ENCODE peak calls at places on chromosomes 3 and 15, in ten cellular contexts. One of them, this sample, is unnamed.

GRCh38 chr3:25604107-25604805 is 60.5 kb downstream of the TOP2B start:
- DNase-seq in esophagus squamous epithelium: no peak
- DNase-seq in body of pancreas: no peak
- DNase-seq in transverse colon: no peak
- DNase-seq in PC-3: peak; percentile 37
- DNase-seq in naive thymus-derived CD4-positive, alpha-beta T cell: no peak
- DNase-seq in spleen: no peak
- DNase-seq in lower lobe of right lung: no peak
- DNase-seq in uterus: no peak
- DNase-seq in mammary epithelial cell: peak; percentile 71
- DNase-seq in this sample: no peak

GRCh38 chr3:129938140-129938930 is 36.2 kb upstream of the TRH start:
- DNase-seq in esophagus squamous epithelium: no peak
- DNase-seq in body of pancreas: no peak
- DNase-seq in transverse colon: no peak
- DNase-seq in PC-3: no peak
- DNase-seq in naive thymus-derived CD4-positive, alpha-beta T cell: no peak
- DNase-seq in spleen: no peak
- DNase-seq in lower lobe of right lung: no peak
- DNase-seq in uterus: no peak
- DNase-seq in mammary epithelial cell: no peak
- DNase-seq in this sample: no peak

GRCh38 chr3:58470363-58471024 is 21.4 kb upstream of the KCTD6 start:
- DNase-seq in esophagus squamous epithelium: no peak
- DNase-seq in body of pancreas: no peak
- DNase-seq in transverse colon: no peak
- DNase-seq in PC-3: no peak
- DNase-seq in naive thymus-derived CD4-positive, alpha-beta T cell: no peak
- DNase-seq in spleen: no peak
- DNase-seq in lower lobe of right lung: no peak
- DNase-seq in uterus: no peak
- DNase-seq in mammary epithelial cell: no peak
- DNase-seq in this sample: no peak

GRCh38 chr3:43062040-43062555 is 43.8 kb downstream of the POMGNT2 start:
- DNase-seq in esophagus squamous epithelium: no peak
- DNase-seq in body of pancreas: no peak
- DNase-seq in transverse colon: no peak
- DNase-seq in PC-3: no peak
- DNase-seq in naive thymus-derived CD4-positive, alpha-beta T cell: no peak
- DNase-seq in spleen: no peak
- DNase-seq in lower lobe of right lung: no peak
- DNase-seq in uterus: no peak
- DNase-seq in mammary epithelial cell: no peak
- DNase-seq in this sample: no peak

GRCh38 chr3:17070560-17070959 is 185.8 kb downstream of the PLCL2 start:
- DNase-seq in esophagus squamous epithelium: no peak
- DNase-seq in body of pancreas: no peak
- DNase-seq in transverse colon: peak; percentile 44
- DNase-seq in PC-3: peak; percentile 87
- DNase-seq in naive thymus-derived CD4-positive, alpha-beta T cell: no peak
- DNase-seq in spleen: no peak
- DNase-seq in lower lobe of right lung: no peak
- DNase-seq in uterus: no peak
- DNase-seq in mammary epithelial cell: no peak
- DNase-seq in this sample: no peak

GRCh38 chr3:146953523-146954125 is 348.5 kb upstream of the PLSCR5 start:
- DNase-seq in esophagus squamous epithelium: no peak
- DNase-seq in body of pancreas: no peak
- DNase-seq in transverse colon: no peak
- DNase-seq in PC-3: no peak
- DNase-seq in naive thymus-derived CD4-positive, alpha-beta T cell: no peak
- DNase-seq in spleen: no peak
- DNase-seq in lower lobe of right lung: no peak
- DNase-seq in uterus: no peak
- DNase-seq in mammary epithelial cell: no peak
- DNase-seq in this sample: no peak

GRCh38 chr15:81939604-81940440 is 106.0 kb downstream of the MEX3B start:
- DNase-seq in esophagus squamous epithelium: no peak
- DNase-seq in body of pancreas: no peak
- DNase-seq in transverse colon: no peak
- DNase-seq in PC-3: peak; percentile 84
- DNase-seq in naive thymus-derived CD4-positive, alpha-beta T cell: no peak
- DNase-seq in spleen: no peak
- DNase-seq in lower lobe of right lung: no peak
- DNase-seq in uterus: no peak
- DNase-seq in mammary epithelial cell: peak; percentile 53
- DNase-seq in this sample: no peak

GRCh38 chr3:111012388-111013248 is 59.0 kb upstream of the NECTIN3 start:
- DNase-seq in esophagus squamous epithelium: no peak
- DNase-seq in body of pancreas: no peak
- DNase-seq in transverse colon: no peak
- DNase-seq in PC-3: peak; percentile 60
- DNase-seq in naive thymus-derived CD4-positive, alpha-beta T cell: no peak
- DNase-seq in spleen: no peak
- DNase-seq in lower lobe of right lung: no peak
- DNase-seq in uterus: no peak
- DNase-seq in mammary epithelial cell: peak; percentile 31
- DNase-seq in this sample: no peak

DNA sequence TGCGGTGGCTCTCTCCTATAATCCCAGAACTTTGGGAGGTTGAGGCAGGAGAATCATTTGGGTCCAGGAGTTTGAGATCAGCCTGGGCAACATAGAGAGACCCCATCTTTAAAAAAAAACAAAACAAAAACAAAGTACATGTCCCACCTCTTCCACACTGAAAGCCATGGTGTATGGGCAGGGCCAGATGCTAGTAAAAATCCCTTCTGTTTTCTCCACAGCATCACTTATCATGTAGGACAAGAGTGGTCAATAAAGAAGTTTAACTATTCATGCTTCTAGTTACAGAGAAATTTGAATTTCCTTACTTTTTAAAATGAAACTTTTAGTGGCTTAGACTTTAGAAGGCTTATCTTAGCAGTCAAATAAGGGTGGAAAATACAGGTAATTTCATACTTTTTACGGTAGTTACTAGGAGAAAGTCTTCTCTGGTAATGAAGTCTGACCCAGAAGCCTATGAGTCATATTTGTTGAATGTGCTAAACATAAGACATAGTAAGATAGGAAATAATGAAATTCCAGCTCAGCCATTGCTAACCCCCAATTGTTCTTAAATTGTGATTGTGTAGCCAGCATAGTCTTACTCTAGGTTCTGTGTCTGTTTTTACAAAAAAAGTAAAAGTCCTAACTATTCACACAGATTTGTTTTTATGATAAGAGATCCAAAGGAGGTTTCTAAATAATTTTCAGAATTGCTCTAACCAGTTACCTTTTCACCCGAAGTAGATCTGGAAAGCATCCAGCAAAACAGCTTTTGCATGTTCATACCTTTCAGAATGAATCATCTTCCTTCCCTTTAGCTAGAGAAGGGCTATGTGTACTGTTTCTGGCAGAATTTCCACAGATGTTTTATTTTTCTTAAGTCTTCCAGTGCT is 16.4 kb upstream of the ZNF609 start:
- DNase-seq in esophagus squamous epithelium: no peak
- DNase-seq in body of pancreas: no peak
- DNase-seq in transverse colon: no peak
- DNase-seq in PC-3: peak; percentile 91
- DNase-seq in naive thymus-derived CD4-positive, alpha-beta T cell: peak; percentile 32
- DNase-seq in spleen: no peak
- DNase-seq in lower lobe of right lung: no peak
- DNase-seq in uterus: peak; percentile 36
- DNase-seq in mammary epithelial cell: peak; percentile 87
- DNase-seq in this sample: no peak
- H3K27ac ChIP-seq in esophagus squamous epithelium: peak overlapping the region; percentile 45
- H3K27ac ChIP-seq in body of pancreas: peak overlapping the region; percentile 74
- H3K27ac ChIP-seq in transverse colon: peak overlapping the region; percentile 9
- H3K27ac ChIP-seq in PC-3: peak overlapping the region; percentile 55
- H3K27ac ChIP-seq in naive thymus-derived CD4-positive, alpha-beta T cell: peak overlapping the region; percentile 37
- H3K27ac ChIP-seq in spleen: no peak overlapping the region
- H3K27ac ChIP-seq in lower lobe of right lung: peak overlapping the region; percentile 8
- H3K27ac ChIP-seq in uterus: peak overlapping the region; percentile 84
- H3K27ac ChIP-seq in mammary epithelial cell: peak overlapping the region; percentile 78
- H3K27ac ChIP-seq in this sample: peak overlapping the region; percentile 10

GRCh38 chr15:74847462-74847861 is 4.5 kb upstream of the ULK3 start:
- DNase-seq in esophagus squamous epithelium: no peak
- DNase-seq in body of pancreas: no peak
- DNase-seq in transverse colon: no peak
- DNase-seq in PC-3: no peak
- DNase-seq in naive thymus-derived CD4-positive, alpha-beta T cell: no peak
- DNase-seq in spleen: no peak
- DNase-seq in lower lobe of right lung: no peak
- DNase-seq in uterus: no peak
- DNase-seq in mammary epithelial cell: no peak
- DNase-seq in this sample: no peak

GRCh38 chr15:74844319-74845207 is 1.6 kb upstream of the ULK3 start:
- DNase-seq in esophagus squamous epithelium: no peak
- DNase-seq in body of pancreas: no peak
- DNase-seq in transverse colon: no peak
- DNase-seq in PC-3: no peak
- DNase-seq in naive thymus-derived CD4-positive, alpha-beta T cell: no peak
- DNase-seq in spleen: no peak
- DNase-seq in lower lobe of right lung: no peak
- DNase-seq in uterus: no peak
- DNase-seq in mammary epithelial cell: no peak
- DNase-seq in this sample: no peak

GRCh38 chr15:74843891-74844299 is 939 bp upstream of the ULK3 start:
- DNase-seq in esophagus squamous epithelium: no peak
- DNase-seq in body of pancreas: no peak
- DNase-seq in transverse colon: no peak
- DNase-seq in PC-3: no peak
- DNase-seq in naive thymus-derived CD4-positive, alpha-beta T cell: no peak
- DNase-seq in spleen: no peak
- DNase-seq in lower lobe of right lung: no peak
- DNase-seq in uterus: peak; percentile 22
- DNase-seq in mammary epithelial cell: no peak
- DNase-seq in this sample: peak; percentile 9

GRCh38 chr15:74845208-74845568 is 2.2 kb upstream of the ULK3 start:
- DNase-seq in esophagus squamous epithelium: no peak
- DNase-seq in body of pancreas: no peak
- DNase-seq in transverse colon: no peak
- DNase-seq in PC-3: no peak
- DNase-seq in naive thymus-derived CD4-positive, alpha-beta T cell: peak; percentile 33
- DNase-seq in spleen: peak; percentile 86
- DNase-seq in lower lobe of right lung: no peak
- DNase-seq in uterus: no peak
- DNase-seq in mammary epithelial cell: no peak
- DNase-seq in this sample: no peak

GRCh38 chr15:74845581-74845980 is 2.6 kb upstream of the ULK3 start:
- DNase-seq in esophagus squamous epithelium: no peak
- DNase-seq in body of pancreas: no peak
- DNase-seq in transverse colon: no peak
- DNase-seq in PC-3: no peak
- DNase-seq in naive thymus-derived CD4-positive, alpha-beta T cell: no peak
- DNase-seq in spleen: no peak
- DNase-seq in lower lobe of right lung: no peak
- DNase-seq in uterus: no peak
- DNase-seq in mammary epithelial cell: no peak
- DNase-seq in this sample: no peak
- H3K36me3 ChIP-seq in esophagus squamous epithelium: peaks cover 24% of the 10 kb centered on the region
- H3K36me3 ChIP-seq in body of pancreas: peaks cover 11% of the 10 kb centered on the region
- H3K36me3 ChIP-seq in transverse colon: no peaks in the 10 kb centered on the region
- H3K36me3 ChIP-seq in PC-3: no peaks in the 10 kb centered on the region
- H3K36me3 ChIP-seq in naive thymus-derived CD4-positive, alpha-beta T cell: no peaks in the 10 kb centered on the region
- H3K36me3 ChIP-seq in spleen: peaks cover 41% of the 10 kb centered on the region
- H3K36me3 ChIP-seq in lower lobe of right lung: peaks cover 59% of the 10 kb centered on the region
- H3K36me3 ChIP-seq in uterus: no peaks in the 10 kb centered on the region
- H3K36me3 ChIP-seq in mammary epithelial cell: peaks cover 21% of the 10 kb centered on the region
- H3K36me3 ChIP-seq in this sample: peaks cover 34% of the 10 kb centered on the region

GRCh38 chr3:135450985-135451384 is 514.5 kb upstream of the PPP2R3A start:
- DNase-seq in esophagus squamous epithelium: no peak
- DNase-seq in body of pancreas: no peak
- DNase-seq in transverse colon: no peak
- DNase-seq in PC-3: no peak
- DNase-seq in naive thymus-derived CD4-positive, alpha-beta T cell: no peak
- DNase-seq in spleen: no peak
- DNase-seq in lower lobe of right lung: no peak
- DNase-seq in uterus: no peak
- DNase-seq in mammary epithelial cell: no peak
- DNase-seq in this sample: no peak

GRCh38 chr3:135448520-135448919 is 517.0 kb upstream of the PPP2R3A start:
- DNase-seq in esophagus squamous epithelium: no peak
- DNase-seq in body of pancreas: no peak
- DNase-seq in transverse colon: no peak
- DNase-seq in PC-3: no peak
- DNase-seq in naive thymus-derived CD4-positive, alpha-beta T cell: no peak
- DNase-seq in spleen: no peak
- DNase-seq in lower lobe of right lung: no peak
- DNase-seq in uterus: no peak
- DNase-seq in mammary epithelial cell: no peak
- DNase-seq in this sample: no peak

GRCh38 chr3:135444058-135444457 is 521.5 kb upstream of the PPP2R3A start:
- DNase-seq in esophagus squamous epithelium: no peak
- DNase-seq in body of pancreas: no peak
- DNase-seq in transverse colon: no peak
- DNase-seq in PC-3: no peak
- DNase-seq in naive thymus-derived CD4-positive, alpha-beta T cell: no peak
- DNase-seq in spleen: no peak
- DNase-seq in lower lobe of right lung: no peak
- DNase-seq in uterus: no peak
- DNase-seq in mammary epithelial cell: no peak
- DNase-seq in this sample: no peak

GRCh38 chr3:135449046-135449445 is 516.5 kb upstream of the PPP2R3A start:
- DNase-seq in esophagus squamous epithelium: no peak
- DNase-seq in body of pancreas: no peak
- DNase-seq in transverse colon: no peak
- DNase-seq in PC-3: no peak
- DNase-seq in naive thymus-derived CD4-positive, alpha-beta T cell: no peak
- DNase-seq in spleen: no peak
- DNase-seq in lower lobe of right lung: no peak
- DNase-seq in uterus: no peak
- DNase-seq in mammary epithelial cell: no peak
- DNase-seq in this sample: no peak

DNA sequence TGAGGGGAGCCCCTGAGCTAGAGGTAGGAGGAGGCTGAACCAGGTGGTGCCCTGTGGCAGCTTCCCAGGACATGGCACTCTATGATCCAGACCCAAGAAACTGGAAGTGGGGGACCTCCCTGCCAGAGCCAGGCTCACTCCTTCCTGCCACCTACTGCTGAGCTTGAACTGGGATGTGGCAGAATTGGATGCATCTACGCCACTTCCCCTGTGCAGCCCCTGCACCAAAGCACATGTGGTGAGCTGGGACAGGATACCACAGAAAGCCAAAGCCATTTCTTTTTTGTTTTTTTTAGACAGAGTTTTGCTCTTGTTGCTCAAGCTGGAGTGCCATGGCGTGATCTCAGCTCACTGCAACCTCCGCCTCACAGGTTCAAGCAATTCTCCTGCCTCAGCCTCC is 518.0 kb upstream of the PPP2R3A start:
- DNase-seq in esophagus squamous epithelium: no peak
- DNase-seq in body of pancreas: no peak
- DNase-seq in transverse colon: no peak
- DNase-seq in PC-3: no peak
- DNase-seq in naive thymus-derived CD4-positive, alpha-beta T cell: no peak
- DNase-seq in spleen: no peak
- DNase-seq in lower lobe of right lung: no peak
- DNase-seq in uterus: no peak
- DNase-seq in mammary epithelial cell: no peak
- DNase-seq in this sample: no peak
- H3K4me3 ChIP-seq in esophagus squamous epithelium: no peak overlapping the region
- H3K4me3 ChIP-seq in body of pancreas: no peak overlapping the region
- H3K4me3 ChIP-seq in transverse colon: no peak overlapping the region
- H3K4me3 ChIP-seq in PC-3: no peak overlapping the region
- H3K4me3 ChIP-seq in naive thymus-derived CD4-positive, alpha-beta T cell: no peak overlapping the region
- H3K4me3 ChIP-seq in spleen: no peak overlapping the region
- H3K4me3 ChIP-seq in lower lobe of right lung: no peak overlapping the region
- H3K4me3 ChIP-seq in uterus: no peak overlapping the region
- H3K4me3 ChIP-seq in mammary epithelial cell: no peak overlapping the region
- H3K4me3 ChIP-seq in this sample: no peak overlapping the region

GRCh38 chr15:60165111-60165510 is 161.0 kb downstream of the FOXB1 start:
- DNase-seq in esophagus squamous epithelium: no peak
- DNase-seq in body of pancreas: no peak
- DNase-seq in transverse colon: no peak
- DNase-seq in PC-3: no peak
- DNase-seq in naive thymus-derived CD4-positive, alpha-beta T cell: no peak
- DNase-seq in spleen: no peak
- DNase-seq in lower lobe of right lung: no peak
- DNase-seq in uterus: no peak
- DNase-seq in mammary epithelial cell: no peak
- DNase-seq in this sample: no peak

GRCh38 chr15:60162251-60162650 is 158.1 kb downstream of the FOXB1 start:
- DNase-seq in esophagus squamous epithelium: no peak
- DNase-seq in body of pancreas: no peak
- DNase-seq in transverse colon: no peak
- DNase-seq in PC-3: no peak
- DNase-seq in naive thymus-derived CD4-positive, alpha-beta T cell: no peak
- DNase-seq in spleen: no peak
- DNase-seq in lower lobe of right lung: no peak
- DNase-seq in uterus: no peak
- DNase-seq in mammary epithelial cell: no peak
- DNase-seq in this sample: no peak

GRCh38 chr15:60162911-60163310 is 158.8 kb downstream of the FOXB1 start:
- DNase-seq in esophagus squamous epithelium: no peak
- DNase-seq in body of pancreas: no peak
- DNase-seq in transverse colon: no peak
- DNase-seq in PC-3: no peak
- DNase-seq in naive thymus-derived CD4-positive, alpha-beta T cell: no peak
- DNase-seq in spleen: no peak
- DNase-seq in lower lobe of right lung: no peak
- DNase-seq in uterus: no peak
- DNase-seq in mammary epithelial cell: no peak
- DNase-seq in this sample: no peak
- H3K27ac ChIP-seq in esophagus squamous epithelium: no peak overlapping the region
- H3K27ac ChIP-seq in body of pancreas: no peak overlapping the region
- H3K27ac ChIP-seq in transverse colon: no peak overlapping the region
- H3K27ac ChIP-seq in PC-3: no peak overlapping the region
- H3K27ac ChIP-seq in naive thymus-derived CD4-positive, alpha-beta T cell: no peak overlapping the region
- H3K27ac ChIP-seq in spleen: no peak overlapping the region
- H3K27ac ChIP-seq in lower lobe of right lung: no peak overlapping the region
- H3K27ac ChIP-seq in uterus: no peak overlapping the region
- H3K27ac ChIP-seq in mammary epithelial cell: no peak overlapping the region
- H3K27ac ChIP-seq in this sample: no peak overlapping the region

This sample was measured in effector memory CD4-positive, alpha-beta T cell.